ENCODE peak calls at places on chromosomes 11 and 22, in ten cellular contexts. S, Y, U, H, D, A, G, C, M and W are unnamed samples.

GRCh38 chr11:134640971-134641968 is 229.2 kb upstream of the B3GAT1 start:
- DNase-seq in H (no peak), D (no peak), Y (no peak), U (no peak), A (no peak), S (no peak), G (no peak), M (no peak), C (no peak), W (no peak)

GRCh38 chr11:130480166-130480565 is 31.7 kb downstream of the ADAMTS15 start:
- DNase-seq in Y (no peak), M (no peak), G (no peak), U (peak; percentile 95), H (no peak), S (no peak), A (peak; percentile 5), D (no peak), C (peak; percentile 57), W (no peak)

GRCh38 chr11:27291954-27292641 is 70.9 kb downstream of the CCDC34 start:
- DNase-seq in H (no peak), D (no peak), S (no peak), U (peak; percentile 42), A (no peak), Y (no peak), G (no peak), C (no peak), M (no peak), W (no peak)

GRCh38 chr11:63766501-63767270 is 1.9 kb downstream of the ZFTA start:
- DNase-seq in C (no peak), U (no peak), D (no peak), M (no peak), A (peak; percentile 28), H (no peak), G (no peak), Y (no peak), S (no peak), W (no peak)

GRCh38 chr11:19812096-19812495 is 99.5 kb downstream of the NAV2 start:
- DNase-seq in G (no peak), H (no peak), M (no peak), Y (no peak), A (no peak), U (no peak), S (no peak), D (no peak), C (no peak), W (no peak)

GRCh38 chr11:67268684-67269268 is 2.5 kb downstream of the GRK2 start:
- DNase-seq in H (no peak), G (no peak), S (no peak), A (no peak), D (no peak), Y (no peak), U (no peak), M (no peak), C (no peak), W (no peak)

GRCh38 chr22:31623634-31624312 is 38.2 kb downstream of the PISD start:
- DNase-seq in S (no peak), U (no peak), M (no peak), Y (no peak), D (no peak), G (no peak), H (no peak), C (no peak), A (no peak), W (no peak)

GRCh38 chr22:25366876-25367466 is 147.5 kb downstream of the CRYBB2 start:
- DNase-seq in A (no peak), M (no peak), D (no peak), S (no peak), Y (no peak), G (peak; percentile 10), U (no peak), H (no peak), C (no peak), W (no peak)

GRCh38 chr11:68959465-68960298 is 21.1 kb downstream of the MRGPRD start:
- DNase-seq in G (no peak), Y (no peak), A (no peak), H (no peak), U (no peak), M (no peak), C (no peak), S (no peak), D (no peak), W (no peak)

GRCh38 chr11:126492331-126492730 is 136.8 kb downstream of the ST3GAL4 start:
- DNase-seq in U (no peak), D (no peak), C (no peak), H (no peak), G (no peak), A (no peak), M (no peak), S (no peak), Y (no peak), W (no peak)

GRCh38 chr11:94876645-94877445 is 96.5 kb downstream of the CWC15 start:
- DNase-seq in A (peak; percentile 79), M (peak; percentile 93), H (peak; percentile 14), Y (peak; percentile 50), C (peak; percentile 97), S (no peak), G (peak; percentile 96), D (peak; percentile 77), U (peak; percentile 93), W (peak; percentile 81)

GRCh38 chr11:36155301-36155700 is 133.9 kb downstream of the COMMD9 start:
- DNase-seq in C (no peak), D (no peak), M (no peak), A (no peak), Y (no peak), H (no peak), G (peak; percentile 58), U (no peak), S (no peak), W (no peak)